ENCODE peak calls at places on chromosomes 13 and 19, in five cellular contexts. K is PC-9, O is cardiac muscle cell, D is suprapubic skin, S is breast epithelium. C is an unnamed sample.

GRCh38 chr19:10521461-10522216 is 4.4 kb upstream of the S1PR5 start:
- DNase-seq in K (no peak), O (no peak), D (no peak), S (no peak), C (no peak)

GRCh38 chr19:8088752-8089663 is 36.4 kb downstream of the CCL25 start:
- DNase-seq in K (no peak), O (no peak), D (no peak), S (no peak), C (no peak)

GRCh38 chr19:18159810-18160209 is 6.8 kb downstream of the PIK3R2 start:
- DNase-seq in K (no peak), O (no peak), D (no peak), S (no peak), C (no peak)

GRCh38 chr19:2483084-2483483 is 7.2 kb downstream of the GADD45B start:
- DNase-seq in K (no peak), O (no peak), D (no peak), S (no peak), C (no peak)

GRCh38 chr19:35533822-35534521 is 716 bp downstream of the GAPDHS start:
- DNase-seq in K (no peak), O (peak), D (no peak), S (no peak), C (no peak)

GRCh38 chr19:49224856-49225255 is 67.3 kb downstream of the TRPM4 start:
- DNase-seq in K (peak), O (peak), D (no peak), S (no peak), C (peak)

GRCh38 chr13:50842246-50842645 is 1.2 kb downstream of the DLEU7 start:
- DNase-seq in K (no peak), O (no peak), D (no peak), S (no peak), C (no peak)

GRCh38 chr13:38008636-38009035 is 139.1 kb upstream of the TRPC4 start:
- DNase-seq in K (no peak), O (peak), D (no peak), S (no peak), C (no peak)

GRCh38 chr13:89307278-89307677 is 1636.1 kb downstream of the SLITRK5 start:
- DNase-seq in K (no peak), O (no peak), D (no peak), S (no peak), C (no peak)

GRCh38 chr19:34430738-34431625 is 2.8 kb downstream of the UBA2 start:
- DNase-seq in K (peak), O (peak), D (no peak), S (no peak), C (no peak)

GRCh38 chr13:98527526-98527925 is 49.4 kb downstream of the STK24 start:
- DNase-seq in K (no peak), O (no peak), D (no peak), S (no peak), C (no peak)

GRCh38 chr19:2341247-2341705 is 12.8 kb downstream of the SPPL2B start:
- DNase-seq in K (no peak), O (no peak), D (no peak), S (no peak), C (no peak)

GRCh38 chr19:27971071-27971470 is 1241.9 kb downstream of the UQCRFS1 start:
- DNase-seq in K (no peak), O (peak), D (no peak), S (no peak), C (no peak)

GRCh38 chr13:87675851-87676250 is 4.7 kb downstream of the SLITRK5 start:
- DNase-seq in K (no peak), O (no peak), D (no peak), S (no peak), C (no peak)

GRCh38 chr13:28718186-28718537 is 608 bp downstream of the SLC46A3 start:
- DNase-seq in K (no peak), O (no peak), D (no peak), S (no peak), C (no peak)

GRCh38 chr19:29006057-29006735 is 206.8 kb downstream of the UQCRFS1 start:
- DNase-seq in K (no peak), O (no peak), D (no peak), S (no peak), C (no peak)

GRCh38 chr19:31451686-31452325 is 102.6 kb upstream of the TSHZ3 start:
- DNase-seq in K (no peak), O (no peak), D (no peak), S (no peak), C (no peak)

GRCh38 chr13:33185853-33186252 is 99.7 kb downstream of the STARD13 start:
- DNase-seq in K (no peak), O (no peak), D (no peak), S (no peak), C (no peak)

GRCh38 chr19:45657520-45658163 is 10.4 kb upstream of the GIPR start:
- DNase-seq in K (no peak), O (peak), D (no peak), S (no peak), C (no peak)

GRCh38 chr13:109743706-109744453 is 42.5 kb downstream of the IRS2 start:
- DNase-seq in K (peak), O (peak), D (no peak), S (no peak), C (peak)

GRCh38 chr19:39413269-39413902 is 917 bp downstream of the PLEKHG2 start:
- DNase-seq in K (peak), O (peak), D (peak), S (peak), C (peak)

GRCh38 chr19:39412867-39413268 is 399 bp downstream of the PLEKHG2 start:
- DNase-seq in K (peak), O (no peak), D (no peak), S (no peak), C (no peak)

GRCh38 chr19:39415111-39416046 is 2.9 kb downstream of the PLEKHG2 start:
- DNase-seq in K (peak), O (no peak), D (no peak), S (no peak), C (no peak)

GRCh38 chr19:39412100-39412866 is at the start of gene PLEKHG2:
- DNase-seq in K (peak), O (peak), D (peak), S (peak), C (peak)

GRCh38 chr19:39413903-39414608 is 1.6 kb downstream of the PLEKHG2 start:
- DNase-seq in K (peak), O (peak), D (peak), S (no peak), C (no peak)
- TF ChIP-seq CTCF in K (no peak), O (peak), D (no peak), S (no peak), C (peak)

DNA sequence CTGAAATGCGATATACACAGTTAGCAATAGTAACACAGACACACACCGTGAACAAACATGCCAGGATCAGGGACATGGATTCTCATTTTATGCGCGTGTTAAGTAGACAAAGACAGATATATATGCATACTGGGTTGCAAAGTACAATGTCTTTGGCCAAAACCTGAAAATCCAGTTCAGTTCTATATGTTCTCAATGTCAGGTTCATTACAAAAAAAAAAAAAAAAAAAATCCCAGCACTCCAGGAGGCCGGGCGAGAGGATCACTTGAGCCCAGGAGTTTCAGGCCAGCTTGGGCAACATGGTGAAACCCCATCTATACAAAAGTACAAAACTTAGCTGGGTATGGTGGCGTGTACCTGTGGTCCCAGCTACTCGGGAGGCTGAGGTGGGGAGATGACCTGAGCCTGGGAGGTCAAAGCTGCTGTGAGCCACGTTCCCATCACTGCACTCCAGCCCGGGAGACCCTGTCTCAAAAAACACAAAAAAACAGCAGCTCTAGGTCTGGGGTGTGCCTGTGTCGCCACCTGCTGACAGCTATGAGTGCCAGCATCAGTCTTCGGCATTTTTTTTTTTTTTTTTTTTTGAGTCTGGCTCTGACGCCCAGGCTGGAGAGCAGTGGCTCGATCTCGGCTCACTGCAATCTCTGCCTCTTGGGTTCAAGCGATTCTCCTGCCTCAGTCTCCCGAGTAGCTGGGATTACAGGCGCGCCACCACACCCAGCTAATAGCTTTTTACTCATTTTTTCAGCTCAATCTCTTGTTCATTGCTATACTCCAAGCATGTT is 10.3 kb downstream of the AP2S1 start:
- DNase-seq in K (peak), O (peak), D (no peak), S (no peak), C (no peak)
- TF ChIP-seq CTCF in K (peak), O (peak), D (peak), S (peak), C (peak)

GRCh38 chr19:6754136-6754535 is 13.1 kb downstream of the SH2D3A start:
- DNase-seq in K (no peak), O (no peak), D (no peak), S (no peak), C (no peak)

GRCh38 chr19:6752257-6753177 is 13.0 kb downstream of the TRIP10 start:
- DNase-seq in K (no peak), O (peak), D (no peak), S (no peak), C (no peak)

GRCh38 chr19:6754653-6755463 is 12.4 kb downstream of the SH2D3A start:
- DNase-seq in K (no peak), O (no peak), D (no peak), S (no peak), C (no peak)

GRCh38 chr19:6751189-6751588 is 11.7 kb downstream of the TRIP10 start:
- DNase-seq in K (no peak), O (no peak), D (no peak), S (no peak), C (no peak)

DNA sequence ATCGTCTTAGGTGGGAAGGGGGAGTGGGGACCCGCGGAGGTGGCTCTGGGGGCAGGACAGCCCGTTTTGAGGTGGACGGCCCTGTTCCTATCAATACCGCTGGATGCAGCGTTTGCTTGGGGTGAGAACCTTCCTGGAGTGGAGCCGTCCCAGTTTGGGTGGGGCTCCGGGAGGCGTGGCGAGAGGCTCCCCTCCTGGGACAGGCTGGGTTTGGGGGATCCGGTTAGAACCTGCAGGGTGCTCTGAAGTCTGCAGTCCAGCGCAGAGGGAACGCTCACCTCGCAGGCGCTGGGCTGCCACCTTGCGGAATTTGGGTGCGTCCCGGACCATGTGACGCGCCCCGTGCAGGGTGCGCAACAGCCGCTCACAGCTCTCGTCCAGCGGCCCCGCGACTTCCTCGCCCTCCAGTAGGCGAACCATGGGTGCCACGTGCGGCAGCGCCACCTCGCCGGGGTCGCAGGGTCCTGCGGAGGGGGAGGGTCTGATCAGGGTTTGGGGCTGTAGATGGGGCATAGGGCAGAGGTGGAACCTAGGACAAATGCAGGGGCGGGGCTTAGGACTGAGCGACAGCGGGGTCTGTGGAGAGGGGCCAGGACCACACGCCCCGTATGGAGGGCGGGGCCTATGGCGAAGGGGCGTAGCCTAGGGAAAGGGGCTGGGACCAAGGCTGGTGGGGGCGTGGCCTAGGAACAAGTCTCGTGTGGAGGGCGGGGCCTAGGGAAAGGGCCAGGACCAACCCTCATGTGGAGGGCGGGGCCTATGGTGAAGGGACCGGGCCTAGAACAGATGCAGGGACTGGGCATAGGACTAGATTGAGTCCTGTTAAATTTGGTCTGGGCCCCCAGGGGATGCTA is 13.8 kb downstream of the SH2D3A start:
- DNase-seq in K (no peak), O (peak), D (peak), S (no peak), C (no peak)
- TF ChIP-seq CTCF in K (no peak), O (peak), D (peak), S (no peak), C (peak)

DNA sequence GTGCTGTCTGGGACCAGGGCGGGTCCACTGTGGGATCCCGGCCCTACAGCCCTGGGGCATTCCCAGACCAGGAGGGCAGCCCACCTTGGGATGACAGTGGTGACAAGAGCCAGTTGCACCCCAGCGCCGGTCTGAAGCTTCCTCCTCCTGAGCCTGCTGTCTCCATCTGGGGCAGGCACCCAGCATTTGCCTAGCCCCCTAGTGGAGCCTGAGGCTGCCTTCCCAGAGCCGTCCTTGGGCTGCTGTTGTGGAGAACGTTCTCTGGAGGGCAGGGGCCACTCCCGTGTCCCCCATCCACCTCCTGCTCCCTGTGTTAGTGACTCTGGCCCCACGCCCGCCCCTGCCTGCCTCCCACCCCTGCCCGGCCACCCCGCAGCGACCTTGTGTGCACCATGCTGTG is 148.5 kb downstream of the KDM4B start:
- DNase-seq in K (no peak), O (no peak), D (no peak), S (no peak), C (no peak)
- TF ChIP-seq CTCF in K (no peak), O (no peak), D (no peak), S (no peak), C (no peak)

GRCh38 chr13:101941095-101941777 is 460.6 kb downstream of the FGF14 start:
- DNase-seq in K (peak), O (peak), D (no peak), S (no peak), C (no peak)

GRCh38 chr13:101942038-101942437 is 459.8 kb downstream of the FGF14 start:
- DNase-seq in K (peak), O (peak), D (no peak), S (no peak), C (no peak)

GRCh38 chr13:101946411-101946810 is 455.4 kb downstream of the FGF14 start:
- DNase-seq in K (peak), O (no peak), D (no peak), S (no peak), C (no peak)

GRCh38 chr13:101942535-101943157 is 459.2 kb downstream of the FGF14 start:
- DNase-seq in K (peak), O (no peak), D (no peak), S (no peak), C (no peak)

DNA sequence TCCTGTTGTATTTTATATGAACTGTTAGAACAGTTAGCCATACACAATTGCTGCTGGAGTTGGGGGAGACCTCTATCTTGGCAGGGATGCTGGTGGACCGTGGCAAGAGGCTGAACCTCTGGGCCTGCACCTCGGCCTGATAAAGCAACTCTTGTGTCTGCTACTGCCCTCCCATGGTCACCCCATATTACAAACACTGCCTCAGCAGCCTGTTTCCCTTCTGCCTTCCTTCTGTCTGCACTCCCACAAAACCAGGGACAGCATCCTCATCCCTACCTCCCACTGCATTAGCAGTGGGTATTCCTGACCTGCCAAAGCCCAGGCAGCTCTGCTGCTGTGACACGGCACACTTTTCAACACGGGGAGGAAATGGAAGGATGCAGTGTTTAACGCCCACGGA is 456.4 kb downstream of the FGF14 start:
- DNase-seq in K (peak), O (no peak), D (no peak), S (no peak), C (no peak)
- TF ChIP-seq CTCF in K (no peak), O (no peak), D (no peak), S (no peak), C (no peak)

C was measured in D721Med.